ENCODE peak calls at places on chromosomes 2 and 18, in nine cellular contexts. E, S, V, Q, X, U, Y, A and H are unnamed samples.
A peak's percentile ranks its signal among the peaks of the same experiment; 100 is the strongest.

GRCh38 chr2:75447168-75447567 is 113.6 kb downstream of the EVA1A start:
- ATAC-seq in E (no peak), S (no peak), V (no peak), Q (no peak), X (no peak), U (no peak), Y (no peak), A (no peak), H (no peak)

GRCh38 chr2:240335061-240335460 is 100.4 kb upstream of the GPC1 start:
- ATAC-seq in E (no peak), S (no peak), V (no peak), Q (no peak), X (no peak), U (no peak), Y (no peak), A (no peak), H (no peak)

GRCh38 chr2:105438104-105438929 is 39.5 kb upstream of the FHL2 start:
- ATAC-seq in E (no peak), S (peak; percentile 90), V (no peak), Q (no peak), X (no peak), U (peak; percentile 88), Y (peak; percentile 94), A (peak; percentile 85), H (peak; percentile 10)

GRCh38 chr18:23099621-23100020 is 35.7 kb upstream of the CABLES1 start:
- ATAC-seq in E (peak; percentile 48), S (peak; percentile 94), V (no peak), Q (no peak), X (no peak), U (no peak), Y (no peak), A (no peak), H (no peak)

GRCh38 chr2:7986431-7986830 is 695.4 kb upstream of the ID2 start:
- ATAC-seq in E (no peak), S (no peak), V (no peak), Q (no peak), X (no peak), U (no peak), Y (no peak), A (no peak), H (no peak)

GRCh38 chr18:532023-532422 is 31.5 kb upstream of the COLEC12 start:
- ATAC-seq in E (no peak), S (no peak), V (no peak), Q (no peak), X (no peak), U (no peak), Y (no peak), A (no peak), H (no peak)

GRCh38 chr2:134232461-134232860 is 21.4 kb upstream of the MGAT5 start:
- ATAC-seq in E (no peak), S (peak; percentile 67), V (peak; percentile 72), Q (no peak), X (peak; percentile 19), U (no peak), Y (peak; percentile 13), A (no peak), H (no peak)

GRCh38 chr2:125280276-125280675 is 1255.2 kb downstream of the CNTNAP5 start:
- ATAC-seq in E (no peak), S (peak; percentile 60), V (no peak), Q (no peak), X (no peak), U (no peak), Y (no peak), A (no peak), H (no peak)

GRCh38 chr2:180656455-180656847 is 324.0 kb upstream of the UBE2E3 start:
- ATAC-seq in E (peak; percentile 87), S (no peak), V (no peak), Q (no peak), X (no peak), U (no peak), Y (peak; percentile 58), A (no peak), H (no peak)

GRCh38 chr18:70301667-70302066 is 12.8 kb downstream of the SOCS6 start:
- ATAC-seq in E (no peak), S (no peak), V (no peak), Q (no peak), X (no peak), U (no peak), Y (no peak), A (no peak), H (no peak)

GRCh38 chr2:237661799-237662328 is 34.5 kb downstream of the LRRFIP1 start:
- ATAC-seq in E (no peak), S (no peak), V (no peak), Q (no peak), X (no peak), U (no peak), Y (no peak), A (peak; percentile 5), H (no peak)

GRCh38 chr18:23668731-23669130 is 6.0 kb upstream of the ANKRD29 start:
- ATAC-seq in E (no peak), S (peak; percentile 80), V (no peak), Q (no peak), X (no peak), U (no peak), Y (no peak), A (no peak), H (no peak)

GRCh38 chr2:95110395-95110794 is 11.2 kb downstream of the MRPS5 start:
- ATAC-seq in E (no peak), S (no peak), V (no peak), Q (no peak), X (no peak), U (no peak), Y (no peak), A (no peak), H (no peak)